ENCODE peak calls at places on chromosome 21, in four cellular contexts. One of them, this sample, is unnamed.

GRCh38 chr21:41228492-41228891 is 60.5 kb downstream of the BACE2 start:
- DNase-seq in GM12878: no peak
- DNase-seq in SK-N-SH: no peak
- DNase-seq in HepG2: no peak
- DNase-seq in this sample: no peak

GRCh38 chr21:18370292-18370691 is 33.3 kb downstream of the TMPRSS15 start:
- DNase-seq in GM12878: no peak
- DNase-seq in SK-N-SH: no peak
- DNase-seq in HepG2: no peak
- DNase-seq in this sample: no peak

GRCh38 chr21:17250651-17251294 is 262.1 kb upstream of the CXADR start:
- DNase-seq in GM12878: no peak
- DNase-seq in SK-N-SH: peak
- DNase-seq in HepG2: no peak
- DNase-seq in this sample: no peak

GRCh38 chr21:39220150-39220549 is 36.9 kb upstream of the PSMG1 start:
- DNase-seq in GM12878: no peak
- DNase-seq in SK-N-SH: no peak
- DNase-seq in HepG2: no peak
- DNase-seq in this sample: no peak

GRCh38 chr21:43766734-43767497 is 9.2 kb downstream of the CSTB start:
- DNase-seq in GM12878: no peak
- DNase-seq in SK-N-SH: no peak
- DNase-seq in HepG2: no peak
- DNase-seq in this sample: peak

GRCh38 chr21:31331231-31331630 is 12.8 kb downstream of the TIAM1 start:
- DNase-seq in GM12878: no peak
- DNase-seq in SK-N-SH: no peak
- DNase-seq in HepG2: no peak
- DNase-seq in this sample: no peak

GRCh38 chr21:19433623-19434022 is 1030.0 kb upstream of the TMPRSS15 start:
- DNase-seq in GM12878: no peak
- DNase-seq in SK-N-SH: no peak
- DNase-seq in HepG2: no peak
- DNase-seq in this sample: no peak

GRCh38 chr21:45494135-45494850 is 47.9 kb downstream of the SLC19A1 start:
- DNase-seq in GM12878: no peak
- DNase-seq in SK-N-SH: no peak
- DNase-seq in HepG2: no peak
- DNase-seq in this sample: no peak

GRCh38 chr21:30567617-30568016 is 6.5 kb upstream of the KRTAP19-7 start:
- DNase-seq in GM12878: no peak
- DNase-seq in SK-N-SH: no peak
- DNase-seq in HepG2: no peak
- DNase-seq in this sample: no peak

GRCh38 chr21:29523646-29524045 is 224.9 kb downstream of the BACH1 start:
- DNase-seq in GM12878: no peak
- DNase-seq in SK-N-SH: no peak
- DNase-seq in HepG2: no peak
- DNase-seq in this sample: no peak

GRCh38 chr21:31236528-31236927 is 107.5 kb downstream of the TIAM1 start:
- DNase-seq in GM12878: no peak
- DNase-seq in SK-N-SH: no peak
- DNase-seq in HepG2: no peak
- DNase-seq in this sample: no peak

GRCh38 chr21:30990514-30991304 is 47.6 kb downstream of the KRTAP19-8 start:
- DNase-seq in GM12878: no peak
- DNase-seq in SK-N-SH: no peak
- DNase-seq in HepG2: no peak
- DNase-seq in this sample: no peak

GRCh38 chr21:38439957-38440356 is 58.3 kb downstream of the ERG start:
- DNase-seq in GM12878: no peak
- DNase-seq in SK-N-SH: no peak
- DNase-seq in HepG2: no peak
- DNase-seq in this sample: no peak

GRCh38 chr21:39020751-39021474 is 162.3 kb downstream of the PSMG1 start:
- DNase-seq in GM12878: no peak
- DNase-seq in SK-N-SH: no peak
- DNase-seq in HepG2: peak
- DNase-seq in this sample: no peak

GRCh38 chr21:35179990-35180557 is 131.0 kb upstream of the RUNX1 start:
- DNase-seq in GM12878: no peak
- DNase-seq in SK-N-SH: no peak
- DNase-seq in HepG2: no peak
- DNase-seq in this sample: no peak

GRCh38 chr21:44436958-44437357 is 18.4 kb upstream of the LRRC3 start:
- DNase-seq in GM12878: no peak
- DNase-seq in SK-N-SH: no peak
- DNase-seq in HepG2: no peak
- DNase-seq in this sample: no peak

GRCh38 chr21:45018131-45019075 is 56.0 kb upstream of the ADARB1 start:
- DNase-seq in GM12878: no peak
- DNase-seq in SK-N-SH: peak
- DNase-seq in HepG2: no peak
- DNase-seq in this sample: no peak

GRCh38 chr21:44925027-44925755 is 4.5 kb upstream of the ITGB2 start:
- DNase-seq in GM12878: no peak
- DNase-seq in SK-N-SH: no peak
- DNase-seq in HepG2: no peak
- DNase-seq in this sample: no peak

GRCh38 chr21:14121719-14122118 is 89.0 kb downstream of the LIPI start:
- DNase-seq in GM12878: no peak
- DNase-seq in SK-N-SH: no peak
- DNase-seq in HepG2: no peak
- DNase-seq in this sample: no peak

GRCh38 chr21:46218906-46219590 is 9.5 kb downstream of the LSS start:
- DNase-seq in GM12878: no peak
- DNase-seq in SK-N-SH: no peak
- DNase-seq in HepG2: no peak
- DNase-seq in this sample: no peak

GRCh38 chr21:27818847-27819246 is 852.0 kb upstream of the ADAMTS5 start:
- DNase-seq in GM12878: no peak
- DNase-seq in SK-N-SH: no peak
- DNase-seq in HepG2: no peak
- DNase-seq in this sample: no peak
- TF ChIP-seq PBX3 in GM12878: no peak
- TF ChIP-seq PBX3 in SK-N-SH: no peak
- TF ChIP-seq PBX3 in HepG2: no peak
- TF ChIP-seq PBX3 in this sample: no peak

DNA sequence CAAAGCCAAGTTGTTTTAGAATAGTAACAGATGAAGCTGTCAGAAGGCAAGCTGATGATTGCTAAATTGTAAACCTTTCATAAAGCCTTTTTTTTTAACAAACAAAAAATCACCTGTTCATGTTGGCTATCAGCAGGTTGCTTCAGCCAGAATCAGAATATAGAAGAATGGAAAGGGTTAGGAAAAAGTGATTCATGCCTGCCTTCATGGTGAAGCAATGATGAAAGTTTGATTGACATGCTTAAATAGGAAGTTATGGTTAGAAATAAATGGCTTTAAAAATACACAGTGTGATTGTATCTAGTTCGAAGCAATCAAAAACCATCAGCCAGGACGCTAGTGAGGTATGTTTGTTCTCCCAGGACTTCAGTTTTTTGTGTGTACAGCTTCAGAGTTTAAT is 37.9 kb downstream of the GABPA start:
- DNase-seq in GM12878: no peak
- DNase-seq in SK-N-SH: no peak
- DNase-seq in HepG2: no peak
- DNase-seq in this sample: no peak
- TF ChIP-seq PBX3 in GM12878: no peak
- TF ChIP-seq PBX3 in SK-N-SH: peak
- TF ChIP-seq PBX3 in HepG2: no peak
- TF ChIP-seq PBX3 in this sample: no peak

GRCh38 chr21:15498455-15498854 is 231.3 kb upstream of the USP25 start:
- DNase-seq in GM12878: no peak
- DNase-seq in SK-N-SH: no peak
- DNase-seq in HepG2: no peak
- DNase-seq in this sample: no peak

GRCh38 chr21:15491100-15491499 is 238.7 kb upstream of the USP25 start:
- DNase-seq in GM12878: no peak
- DNase-seq in SK-N-SH: no peak
- DNase-seq in HepG2: no peak
- DNase-seq in this sample: no peak

GRCh38 chr21:15496896-15497295 is 232.9 kb upstream of the USP25 start:
- DNase-seq in GM12878: no peak
- DNase-seq in SK-N-SH: no peak
- DNase-seq in HepG2: no peak
- DNase-seq in this sample: no peak

GRCh38 chr21:15495965-15496364 is 233.8 kb upstream of the USP25 start:
- DNase-seq in GM12878: no peak
- DNase-seq in SK-N-SH: no peak
- DNase-seq in HepG2: peak
- DNase-seq in this sample: no peak

DNA sequence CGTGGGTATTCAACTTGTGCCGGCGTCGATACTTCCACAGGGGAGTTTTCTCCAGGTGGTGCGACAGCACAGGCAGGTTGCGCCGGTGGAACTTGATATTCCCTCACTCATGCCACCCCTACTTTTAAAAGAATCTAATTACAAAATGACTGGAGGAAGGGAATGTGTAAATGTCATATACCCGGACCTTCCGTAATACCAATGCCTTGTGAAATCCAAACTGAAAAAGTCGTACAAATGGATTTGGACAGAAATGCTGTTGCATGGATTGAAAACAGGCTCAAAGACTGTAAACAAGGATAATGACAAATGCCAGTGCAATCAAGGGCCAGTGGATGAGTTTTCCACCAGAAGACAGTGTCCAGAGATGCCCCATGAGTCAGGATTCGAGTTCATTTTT is 235.3 kb upstream of the USP25 start:
- DNase-seq in GM12878: no peak
- DNase-seq in SK-N-SH: no peak
- DNase-seq in HepG2: no peak
- DNase-seq in this sample: no peak
- TF ChIP-seq PBX3 in GM12878: no peak
- TF ChIP-seq PBX3 in SK-N-SH: no peak
- TF ChIP-seq PBX3 in HepG2: no peak
- TF ChIP-seq PBX3 in this sample: no peak

DNA sequence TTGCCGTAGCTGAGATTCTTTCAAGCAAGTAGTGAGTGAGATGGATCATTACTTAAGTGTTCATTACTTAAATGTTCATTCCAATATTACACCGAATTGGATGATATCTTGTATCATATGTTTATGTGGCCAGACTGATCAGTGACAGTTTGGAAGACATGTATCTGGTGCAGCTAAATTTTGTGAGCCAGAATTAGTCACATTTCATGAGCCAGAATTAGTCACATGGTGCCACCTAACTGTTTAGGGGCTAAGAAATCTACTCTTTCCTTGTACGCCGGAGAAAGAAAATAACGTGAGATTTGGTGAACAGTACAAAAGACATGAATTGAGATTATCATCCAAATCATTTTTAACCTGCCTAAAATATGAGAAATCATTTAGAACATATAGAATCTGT is 355.7 kb downstream of the USP25 start:
- DNase-seq in GM12878: no peak
- DNase-seq in SK-N-SH: no peak
- DNase-seq in HepG2: no peak
- DNase-seq in this sample: no peak
- TF ChIP-seq PBX3 in GM12878: no peak
- TF ChIP-seq PBX3 in SK-N-SH: no peak
- TF ChIP-seq PBX3 in HepG2: no peak
- TF ChIP-seq PBX3 in this sample: no peak

This sample was measured in A549.